ENCODE peak calls at places on chromosome 3, in seven cellular contexts. One of them, this sample, is unnamed. For H3K4me1, the result is how much of the 10 kb centered on the place peaks cover.

GRCh38 chr3:128550471-128551126 is 57.6 kb upstream of the GATA2 start:
- DNase-seq in IMR-90: no peak
- DNase-seq in iPS DF 6.9: no peak
- DNase-seq in sigmoid colon: no peak
- DNase-seq in GM23338: no peak
- DNase-seq in HCT116: no peak
- DNase-seq in fibroblast of lung: no peak
- DNase-seq in this sample: no peak

GRCh38 chr3:45112939-45113338 is 33.2 kb downstream of the CDCP1 start:
- DNase-seq in IMR-90: peak
- DNase-seq in iPS DF 6.9: no peak
- DNase-seq in sigmoid colon: no peak
- DNase-seq in GM23338: no peak
- DNase-seq in HCT116: no peak
- DNase-seq in fibroblast of lung: peak
- DNase-seq in this sample: no peak

GRCh38 chr3:72977060-72977459 is 19.6 kb upstream of the PPP4R2 start:
- DNase-seq in IMR-90: peak
- DNase-seq in iPS DF 6.9: no peak
- DNase-seq in sigmoid colon: no peak
- DNase-seq in GM23338: no peak
- DNase-seq in HCT116: no peak
- DNase-seq in fibroblast of lung: peak
- DNase-seq in this sample: no peak

GRCh38 chr3:125406070-125406469 is 30.9 kb upstream of the ZNF148 start:
- DNase-seq in IMR-90: no peak
- DNase-seq in iPS DF 6.9: no peak
- DNase-seq in sigmoid colon: no peak
- DNase-seq in GM23338: no peak
- DNase-seq in HCT116: no peak
- DNase-seq in fibroblast of lung: no peak
- DNase-seq in this sample: no peak

GRCh38 chr3:113825090-113825489 is 13.5 kb upstream of the GRAMD1C start:
- DNase-seq in IMR-90: peak
- DNase-seq in iPS DF 6.9: no peak
- DNase-seq in sigmoid colon: no peak
- DNase-seq in GM23338: peak
- DNase-seq in HCT116: no peak
- DNase-seq in fibroblast of lung: no peak
- DNase-seq in this sample: peak

GRCh38 chr3:188746291-188746783 is 425.4 kb upstream of the TPRG1 start:
- DNase-seq in IMR-90: peak
- DNase-seq in iPS DF 6.9: no peak
- DNase-seq in sigmoid colon: no peak
- DNase-seq in GM23338: no peak
- DNase-seq in HCT116: no peak
- DNase-seq in fibroblast of lung: peak
- DNase-seq in this sample: no peak

GRCh38 chr3:194689493-194689901 is 3.8 kb downstream of the FAM43A start:
- DNase-seq in IMR-90: peak
- DNase-seq in iPS DF 6.9: no peak
- DNase-seq in sigmoid colon: no peak
- DNase-seq in GM23338: no peak
- DNase-seq in HCT116: no peak
- DNase-seq in fibroblast of lung: peak
- DNase-seq in this sample: no peak

GRCh38 chr3:61683409-61684261 is 122.3 kb downstream of the PTPRG start:
- DNase-seq in IMR-90: no peak
- DNase-seq in iPS DF 6.9: no peak
- DNase-seq in sigmoid colon: no peak
- DNase-seq in GM23338: no peak
- DNase-seq in HCT116: no peak
- DNase-seq in fibroblast of lung: no peak
- DNase-seq in this sample: no peak

GRCh38 chr3:106085998-106086397 is 217.2 kb upstream of the CBLB start:
- DNase-seq in IMR-90: no peak
- DNase-seq in iPS DF 6.9: no peak
- DNase-seq in sigmoid colon: no peak
- DNase-seq in GM23338: no peak
- DNase-seq in HCT116: no peak
- DNase-seq in fibroblast of lung: no peak
- DNase-seq in this sample: peak

GRCh38 chr3:39639344-39640236 is 169.8 kb upstream of the MYRIP start:
- DNase-seq in IMR-90: peak
- DNase-seq in iPS DF 6.9: no peak
- DNase-seq in sigmoid colon: no peak
- DNase-seq in GM23338: peak
- DNase-seq in HCT116: peak
- DNase-seq in fibroblast of lung: peak
- DNase-seq in this sample: peak

GRCh38 chr3:42376397-42376798 is 34.0 kb downstream of the LYZL4 start:
- DNase-seq in IMR-90: peak
- DNase-seq in iPS DF 6.9: no peak
- DNase-seq in sigmoid colon: no peak
- DNase-seq in GM23338: no peak
- DNase-seq in HCT116: peak
- DNase-seq in fibroblast of lung: peak
- DNase-seq in this sample: peak

GRCh38 chr3:13637311-13637891 is 88.5 kb downstream of the FBLN2 start:
- DNase-seq in IMR-90: no peak
- DNase-seq in iPS DF 6.9: no peak
- DNase-seq in sigmoid colon: no peak
- DNase-seq in GM23338: no peak
- DNase-seq in HCT116: no peak
- DNase-seq in fibroblast of lung: no peak
- DNase-seq in this sample: no peak

GRCh38 chr3:29267231-29267630 is 13.6 kb upstream of the RBMS3 start:
- DNase-seq in IMR-90: no peak
- DNase-seq in iPS DF 6.9: no peak
- DNase-seq in sigmoid colon: no peak
- DNase-seq in GM23338: no peak
- DNase-seq in HCT116: no peak
- DNase-seq in fibroblast of lung: no peak
- DNase-seq in this sample: peak

GRCh38 chr3:183324083-183324482 is 71.0 kb downstream of the B3GNT5 start:
- DNase-seq in IMR-90: no peak
- DNase-seq in iPS DF 6.9: no peak
- DNase-seq in sigmoid colon: no peak
- DNase-seq in GM23338: no peak
- DNase-seq in HCT116: no peak
- DNase-seq in fibroblast of lung: peak
- DNase-seq in this sample: no peak

GRCh38 chr3:123352134-123352554 is 96.7 kb downstream of the ADCY5 start:
- DNase-seq in IMR-90: no peak
- DNase-seq in iPS DF 6.9: no peak
- DNase-seq in sigmoid colon: peak
- DNase-seq in GM23338: no peak
- DNase-seq in HCT116: no peak
- DNase-seq in fibroblast of lung: no peak
- DNase-seq in this sample: no peak

GRCh38 chr3:9091811-9092210 is 128.5 kb upstream of the RAD18 start:
- DNase-seq in IMR-90: no peak
- DNase-seq in iPS DF 6.9: no peak
- DNase-seq in sigmoid colon: no peak
- DNase-seq in GM23338: no peak
- DNase-seq in HCT116: no peak
- DNase-seq in fibroblast of lung: no peak
- DNase-seq in this sample: no peak

GRCh38 chr3:9087831-9088413 is 124.7 kb upstream of the RAD18 start:
- DNase-seq in IMR-90: no peak
- DNase-seq in iPS DF 6.9: no peak
- DNase-seq in sigmoid colon: no peak
- DNase-seq in GM23338: no peak
- DNase-seq in HCT116: no peak
- DNase-seq in fibroblast of lung: no peak
- DNase-seq in this sample: no peak

DNA sequence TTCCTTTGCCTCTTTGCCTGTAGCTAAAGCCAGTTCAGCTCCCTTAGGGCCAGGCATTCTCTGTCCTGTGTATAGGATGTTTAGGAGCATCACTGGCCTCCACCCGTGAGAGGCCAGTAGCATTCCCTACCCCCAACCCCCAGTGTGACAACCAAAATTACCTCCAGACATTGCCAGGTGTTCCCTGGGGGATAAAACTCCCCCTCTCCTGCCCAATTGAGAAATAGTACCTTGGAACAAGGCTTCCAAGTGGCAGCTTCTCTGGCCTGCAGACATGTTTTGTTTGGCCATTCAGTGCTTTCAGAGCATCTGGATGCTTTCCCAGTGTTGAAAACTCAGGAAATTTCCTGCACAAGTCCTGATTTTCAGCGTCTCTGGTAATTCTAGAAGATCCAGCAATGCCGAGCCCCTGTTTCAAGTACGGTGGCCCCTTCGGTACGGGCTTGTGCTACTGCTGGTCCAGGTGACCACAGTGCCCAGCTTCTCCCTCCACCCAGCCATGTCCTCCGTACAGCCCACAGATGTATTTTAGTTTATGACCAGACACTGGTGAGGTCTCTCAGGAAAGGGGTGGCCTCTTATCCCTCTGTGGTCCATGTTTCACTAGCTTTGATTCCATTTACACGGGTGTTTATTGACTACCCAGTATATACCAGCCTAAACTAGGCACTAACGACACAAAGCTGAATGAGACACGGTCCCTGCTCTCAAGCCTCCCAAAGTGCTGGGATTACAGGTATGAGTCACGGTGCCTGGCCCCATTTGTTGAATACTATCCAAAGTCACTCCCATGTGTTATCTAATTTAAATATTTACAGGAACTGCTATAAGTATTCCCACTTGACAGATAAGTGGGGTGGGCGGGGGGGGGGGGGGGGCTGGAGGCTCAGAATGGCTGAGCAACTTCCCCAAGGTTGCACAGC is 125.4 kb upstream of the RAD18 start:
- DNase-seq in IMR-90: no peak
- DNase-seq in iPS DF 6.9: no peak
- DNase-seq in sigmoid colon: no peak
- DNase-seq in GM23338: no peak
- DNase-seq in HCT116: no peak
- DNase-seq in fibroblast of lung: peak
- DNase-seq in this sample: no peak
- H3K27ac ChIP-seq in IMR-90: no peak
- H3K27ac ChIP-seq in iPS DF 6.9: no peak
- H3K27ac ChIP-seq in sigmoid colon: no peak
- H3K27ac ChIP-seq in GM23338: no peak
- H3K27ac ChIP-seq in HCT116: no peak
- H3K27ac ChIP-seq in fibroblast of lung: no peak
- H3K27ac ChIP-seq in this sample: no peak

GRCh38 chr3:156536524-156537316 is 18.2 kb downstream of the SSR3 start:
- DNase-seq in IMR-90: peak
- DNase-seq in iPS DF 6.9: no peak
- DNase-seq in sigmoid colon: no peak
- DNase-seq in GM23338: no peak
- DNase-seq in HCT116: no peak
- DNase-seq in fibroblast of lung: peak
- DNase-seq in this sample: peak

GRCh38 chr3:156543043-156543555 is 11.8 kb downstream of the SSR3 start:
- DNase-seq in IMR-90: no peak
- DNase-seq in iPS DF 6.9: no peak
- DNase-seq in sigmoid colon: no peak
- DNase-seq in GM23338: no peak
- DNase-seq in HCT116: no peak
- DNase-seq in fibroblast of lung: no peak
- DNase-seq in this sample: no peak

GRCh38 chr3:156547637-156548036 is 7.3 kb downstream of the SSR3 start:
- DNase-seq in IMR-90: peak
- DNase-seq in iPS DF 6.9: no peak
- DNase-seq in sigmoid colon: no peak
- DNase-seq in GM23338: no peak
- DNase-seq in HCT116: no peak
- DNase-seq in fibroblast of lung: no peak
- DNase-seq in this sample: no peak

GRCh38 chr3:156539802-156540201 is 15.1 kb downstream of the SSR3 start:
- DNase-seq in IMR-90: no peak
- DNase-seq in iPS DF 6.9: no peak
- DNase-seq in sigmoid colon: no peak
- DNase-seq in GM23338: no peak
- DNase-seq in HCT116: no peak
- DNase-seq in fibroblast of lung: no peak
- DNase-seq in this sample: no peak

DNA sequence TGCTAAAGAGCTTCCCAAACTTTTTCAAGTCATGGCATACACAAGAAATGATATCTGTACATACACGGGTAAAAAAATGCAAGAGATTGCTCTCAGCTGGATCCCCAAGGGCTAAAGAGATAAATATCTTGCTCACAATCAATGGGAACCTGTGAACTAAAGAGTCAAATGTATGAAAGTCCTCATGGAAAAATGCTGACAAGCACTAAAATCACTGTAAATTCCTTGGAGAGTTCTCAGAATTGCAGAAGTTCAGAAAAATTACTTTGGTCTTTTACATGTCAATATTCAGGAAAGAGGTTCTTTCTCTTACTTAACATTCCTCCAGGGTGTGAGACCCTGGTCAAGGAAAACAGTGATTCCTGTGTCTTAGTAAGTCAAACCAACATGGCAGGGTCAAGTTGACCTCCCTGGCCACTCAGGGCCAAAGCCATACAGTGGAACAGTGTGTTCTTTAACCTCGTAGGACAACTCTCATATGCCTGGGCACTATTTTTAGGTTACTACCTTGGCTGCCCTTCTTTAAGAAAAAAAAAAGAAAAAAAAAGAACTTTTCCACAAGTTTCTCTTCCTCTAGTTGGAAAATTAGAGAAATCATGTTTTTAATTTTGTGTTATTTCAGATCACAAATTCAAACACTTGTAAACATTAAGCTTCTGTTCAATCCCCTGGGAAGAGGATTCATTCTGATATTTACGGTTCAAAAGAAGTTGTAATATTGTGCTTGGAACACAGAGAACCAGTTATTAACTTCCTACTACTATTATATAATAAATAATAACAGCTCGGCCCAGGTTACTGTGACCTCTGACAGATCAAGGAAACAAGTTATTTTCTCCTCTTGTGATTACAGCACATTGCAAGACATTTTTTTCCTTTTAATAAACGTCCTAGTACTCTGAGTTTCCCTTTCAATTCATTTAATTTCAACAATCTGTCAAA is 12.5 kb downstream of the SSR3 start:
- DNase-seq in IMR-90: no peak
- DNase-seq in iPS DF 6.9: no peak
- DNase-seq in sigmoid colon: no peak
- DNase-seq in GM23338: no peak
- DNase-seq in HCT116: no peak
- DNase-seq in fibroblast of lung: no peak
- DNase-seq in this sample: no peak
- H3K4me1 ChIP-seq in IMR-90: under half
- H3K4me1 ChIP-seq in iPS DF 6.9: under half
- H3K4me1 ChIP-seq in sigmoid colon: half or more
- H3K4me1 ChIP-seq in GM23338: under half
- H3K4me1 ChIP-seq in HCT116: under half
- H3K4me1 ChIP-seq in fibroblast of lung: under half
- H3K4me1 ChIP-seq in this sample: under half

GRCh38 chr3:187130346-187131066 is 8.8 kb downstream of the RPL39L start:
- DNase-seq in IMR-90: peak
- DNase-seq in iPS DF 6.9: no peak
- DNase-seq in sigmoid colon: no peak
- DNase-seq in GM23338: no peak
- DNase-seq in HCT116: no peak
- DNase-seq in fibroblast of lung: peak
- DNase-seq in this sample: no peak
- H3K4me3 ChIP-seq in IMR-90: no peak
- H3K4me3 ChIP-seq in iPS DF 6.9: no peak
- H3K4me3 ChIP-seq in sigmoid colon: no peak
- H3K4me3 ChIP-seq in GM23338: no peak
- H3K4me3 ChIP-seq in HCT116: no peak
- H3K4me3 ChIP-seq in fibroblast of lung: no peak
- H3K4me3 ChIP-seq in this sample: no peak

GRCh38 chr3:150255416-150255815 is 152.7 kb upstream of the TSC22D2 start:
- DNase-seq in IMR-90: no peak
- DNase-seq in iPS DF 6.9: no peak
- DNase-seq in sigmoid colon: peak
- DNase-seq in GM23338: no peak
- DNase-seq in HCT116: no peak
- DNase-seq in fibroblast of lung: no peak
- DNase-seq in this sample: no peak
- H3K27ac ChIP-seq in IMR-90: no peak
- H3K27ac ChIP-seq in iPS DF 6.9: no peak
- H3K27ac ChIP-seq in sigmoid colon: peak
- H3K27ac ChIP-seq in GM23338: no peak
- H3K27ac ChIP-seq in HCT116: no peak
- H3K27ac ChIP-seq in fibroblast of lung: no peak
- H3K27ac ChIP-seq in this sample: no peak

This sample was measured in SJCRH30.